ENCODE peak calls at places on chromosome 3, in nine cellular contexts. I is uterus; F is WERI-Rb-1; H is ovary; U is A549; K is fibroblast of lung; Y is CD8-positive, alpha-beta memory T cell; L is lower lobe of right lung; W is cardiac muscle cell. M is an unnamed sample.
A peak's percentile ranks its signal among the peaks of the same experiment; 100 is the strongest.

GRCh38 chr3:15151166-15151565 is 52.2 kb upstream of the RBSN start:
- DNase-seq in I (no peak), F (no peak), H (no peak), U (peak; percentile 28), K (no peak), Y (no peak), L (no peak), W (peak; percentile 5), M (no peak)

GRCh38 chr3:13353936-13354542 is 66.1 kb downstream of the NUP210 start:
- DNase-seq in I (no peak), F (no peak), H (no peak), U (peak; percentile 40), K (no peak), Y (no peak), L (no peak), W (peak; percentile 15), M (peak; percentile 66)

GRCh38 chr3:109532257-109533216 is 195.2 kb upstream of the DPPA4 start:
- DNase-seq in I (no peak), F (peak; percentile 78), H (no peak), U (no peak), K (peak; percentile 78), Y (peak; percentile 34), L (no peak), W (peak; percentile 88), M (peak; percentile 30)

GRCh38 chr3:12662593-12663310 is 1.2 kb downstream of the RAF1 start:
- DNase-seq in I (no peak), F (peak; percentile 24), H (peak; percentile 27), U (peak; percentile 28), K (peak; percentile 45), Y (no peak), L (peak; percentile 54), W (peak; percentile 36), M (peak; percentile 58)

GRCh38 chr3:48598323-48599076 is 3.4 kb upstream of the COL7A1 start:
- DNase-seq in I (peak; percentile 87), F (no peak), H (peak; percentile 86), U (peak; percentile 48), K (peak; percentile 96), Y (no peak), L (no peak), W (peak; percentile 95), M (no peak)

GRCh38 chr3:72652395-72652794 is 195.8 kb downstream of the SHQ1 start:
- DNase-seq in I (no peak), F (no peak), H (no peak), U (no peak), K (no peak), Y (no peak), L (no peak), W (no peak), M (no peak)

GRCh38 chr3:155356594-155357370 is 63.3 kb upstream of the STRIT1 start:
- DNase-seq in I (no peak), F (peak; percentile 8), H (no peak), U (peak; percentile 10), K (no peak), Y (no peak), L (no peak), W (no peak), M (peak; percentile 3)

GRCh38 chr3:2166552-2166951 is 67.9 kb downstream of the CNTN4 start:
- DNase-seq in I (no peak), F (no peak), H (no peak), U (no peak), K (no peak), Y (no peak), L (no peak), W (no peak), M (peak; percentile 36)

GRCh38 chr3:89697321-89697916 is 590.0 kb downstream of the EPHA3 start:
- DNase-seq in I (no peak), F (no peak), H (no peak), U (no peak), K (no peak), Y (no peak), L (no peak), W (no peak), M (no peak)

GRCh38 chr3:128584412-128585020 is 66.1 kb downstream of the RPN1 start:
- DNase-seq in I (peak; percentile 67), F (peak; percentile 76), H (peak; percentile 30), U (peak; percentile 74), K (peak; percentile 64), Y (no peak), L (peak; percentile 79), W (peak; percentile 85), M (peak; percentile 93)

GRCh38 chr3:170421147-170421641 is 2.5 kb downstream of the CLDN11 start:
- DNase-seq in I (peak; percentile 40), F (no peak), H (peak; percentile 45), U (no peak), K (peak; percentile 50), Y (no peak), L (no peak), W (peak; percentile 55), M (peak; percentile 40)

GRCh38 chr3:190645932-190646331 is 132.0 kb downstream of the IL1RAP start:
- DNase-seq in I (no peak), F (no peak), H (no peak), U (no peak), K (no peak), Y (no peak), L (no peak), W (no peak), M (no peak)

GRCh38 chr3:185402561-185402960 is 39.6 kb downstream of the MAP3K13 start:
- DNase-seq in I (no peak), F (peak; percentile 85), H (peak; percentile 20), U (no peak), K (peak; percentile 65), Y (no peak), L (no peak), W (peak; percentile 84), M (no peak)

GRCh38 chr3:110624571-110624970 is 447.0 kb upstream of the NECTIN3 start:
- DNase-seq in I (no peak), F (no peak), H (no peak), U (no peak), K (peak; percentile 56), Y (no peak), L (no peak), W (peak; percentile 26), M (no peak)

GRCh38 chr3:111801697-111802655 is 57.1 kb upstream of the PHLDB2 start:
- DNase-seq in I (peak; percentile 38), F (no peak), H (peak; percentile 39), U (no peak), K (peak; percentile 97), Y (no peak), L (no peak), W (peak; percentile 96), M (no peak)

GRCh38 chr3:179528786-179529185 is 33.9 kb upstream of the ACTL6A start:
- DNase-seq in I (no peak), F (no peak), H (no peak), U (no peak), K (peak; percentile 3), Y (no peak), L (no peak), W (no peak), M (no peak)

GRCh38 chr3:17901893-17902292 is 159.5 kb upstream of the TBC1D5 start:
- DNase-seq in I (no peak), F (no peak), H (no peak), U (no peak), K (no peak), Y (no peak), L (no peak), W (no peak), M (no peak)

GRCh38 chr3:107328074-107328473 is 49.2 kb upstream of the CCDC54 start:
- DNase-seq in I (no peak), F (no peak), H (no peak), U (no peak), K (no peak), Y (no peak), L (no peak), W (no peak), M (no peak)

GRCh38 chr3:117622130-117622841 is 912.7 kb downstream of the TUSC7 start:
- DNase-seq in I (no peak), F (no peak), H (no peak), U (no peak), K (peak; percentile 83), Y (no peak), L (no peak), W (peak; percentile 63), M (no peak)

GRCh38 chr3:87413821-87414220 is 137.4 kb upstream of the POU1F1 start:
- DNase-seq in I (no peak), F (no peak), H (no peak), U (no peak), K (no peak), Y (no peak), L (no peak), W (no peak), M (no peak)

GRCh38 chr3:42007785-42008184 is 45.9 kb upstream of the ULK4 start:
- DNase-seq in I (no peak), F (no peak), H (no peak), U (no peak), K (no peak), Y (no peak), L (no peak), W (no peak), M (no peak)
- H3K4me3 ChIP-seq in I (no peak overlapping the region), F (no peak overlapping the region), H (no peak overlapping the region), U (no peak overlapping the region), K (no peak overlapping the region), Y (no peak overlapping the region), L (no peak overlapping the region), W (no peak overlapping the region), M (no peak overlapping the region)

GRCh38 chr3:132880986-132881385 is 157.2 kb upstream of the TMEM108 start:
- DNase-seq in I (no peak), F (no peak), H (no peak), U (no peak), K (no peak), Y (no peak), L (no peak), W (no peak), M (no peak)
- H3K4me3 ChIP-seq in I (no peak overlapping the region), F (no peak overlapping the region), H (no peak overlapping the region), U (no peak overlapping the region), K (no peak overlapping the region), Y (no peak overlapping the region), L (no peak overlapping the region), W (no peak overlapping the region), M (no peak overlapping the region)

GRCh38 chr3:11154953-11155325 is 646 bp downstream of the HRH1 start:
- DNase-seq in I (no peak), F (peak; percentile 37), H (no peak), U (no peak), K (no peak), Y (no peak), L (no peak), W (peak; percentile 27), M (peak; percentile 77)
- H3K4me3 ChIP-seq in I (peak overlapping the region; percentile 18), F (peak overlapping the region; percentile 48), H (peak overlapping the region; percentile 62), U (peak overlapping the region; percentile 56), K (peak overlapping the region; percentile 92), Y (no peak overlapping the region), L (peak overlapping the region; percentile 63), W (peak overlapping the region; percentile 30), M (peak overlapping the region; percentile 42)

DNA sequence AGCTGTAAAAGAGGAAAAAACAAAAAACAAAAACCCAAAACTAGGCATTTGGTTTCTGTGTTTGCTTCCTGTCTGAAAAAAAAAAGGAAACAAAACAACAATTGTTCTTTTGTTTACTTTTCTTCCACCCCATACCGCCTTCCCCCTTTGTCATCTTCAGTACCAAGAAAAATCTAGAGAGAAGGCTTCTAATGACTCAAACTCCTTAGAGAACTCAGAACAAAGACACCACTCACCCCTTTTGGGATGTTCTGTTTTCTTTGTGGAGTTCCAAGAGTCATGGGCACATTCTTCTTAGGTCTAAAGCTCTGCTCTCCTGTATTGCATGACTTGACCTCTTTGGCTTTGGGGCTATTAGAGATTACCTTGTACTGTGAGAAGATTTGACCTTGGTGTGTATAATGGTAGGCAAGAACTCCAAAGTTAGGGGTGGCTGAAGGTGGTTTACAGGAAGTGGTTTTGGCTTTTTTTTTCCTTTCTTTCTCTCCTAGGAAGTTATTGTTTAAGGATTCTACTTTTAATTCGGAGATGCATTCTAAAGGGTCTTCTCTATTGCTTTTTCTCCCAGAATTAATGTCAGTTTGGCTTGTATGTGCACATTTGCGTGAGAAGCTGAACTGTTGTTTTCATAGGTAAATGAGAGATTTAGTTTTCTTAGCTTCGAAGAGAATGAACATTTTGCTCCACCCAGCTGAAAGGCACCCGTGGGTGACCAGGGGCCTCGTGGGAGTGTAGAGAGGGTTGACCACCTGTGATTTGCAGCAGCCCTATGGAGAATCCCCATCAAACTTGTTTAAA is 39.5 kb upstream of the ZBTB20 start:
- DNase-seq in I (no peak), F (no peak), H (no peak), U (no peak), K (no peak), Y (no peak), L (no peak), W (no peak), M (no peak)
- H3K4me3 ChIP-seq in I (no peak overlapping the region), F (no peak overlapping the region), H (no peak overlapping the region), U (no peak overlapping the region), K (no peak overlapping the region), Y (no peak overlapping the region), L (no peak overlapping the region), W (no peak overlapping the region), M (no peak overlapping the region)